ENCODE peak calls at places on chromosomes 2 and 18, in seven cellular contexts. O is upper lobe of left lung, X is HL-60, U is HCT116, K is sigmoid colon, I is K562, J is GM23338. W is an unnamed sample.
A peak's percentile ranks its signal among the peaks of the same experiment; 100 is the strongest.

GRCh38 chr2:25481381-25482310 is 139.9 kb upstream of the DNMT3A start:
- DNase-seq in J (no peak), K (no peak), X (no peak), U (no peak), I (no peak), O (no peak), W (no peak)

GRCh38 chr2:101991731-101992145 is at the start of gene IL1R2:
- DNase-seq in X (peak; percentile 57), K (no peak), J (no peak), I (no peak), U (no peak), O (peak; percentile 80), W (peak; percentile 50)

GRCh38 chr2:4670331-4670730 is 967.0 kb downstream of the DCDC2C start:
- DNase-seq in X (no peak), O (no peak), U (no peak), K (no peak), I (no peak), J (no peak), W (no peak)

GRCh38 chr2:87401726-87402345 is 346.1 kb upstream of the PLGLB2 start:
- DNase-seq in U (no peak), O (no peak), J (no peak), I (no peak), K (peak; percentile 60), X (no peak), W (no peak)

GRCh38 chr2:121052023-121052422 is 233.0 kb downstream of the TFCP2L1 start:
- DNase-seq in J (no peak), O (no peak), U (no peak), X (no peak), K (no peak), I (no peak), W (no peak)

GRCh38 chr2:56185582-56186046 is 1.8 kb downstream of the CCDC85A start:
- DNase-seq in I (no peak), K (no peak), X (no peak), O (peak; percentile 47), J (peak; percentile 79), U (no peak), W (peak; percentile 20)

GRCh38 chr2:208406474-208407451 is at the start of gene PTH2R:
- DNase-seq in K (no peak), O (no peak), J (peak; percentile 71), U (no peak), I (peak; percentile 24), X (no peak), W (no peak)

GRCh38 chr2:163191372-163191771 is 352.8 kb upstream of the KCNH7 start:
- DNase-seq in K (no peak), J (peak; percentile 69), I (peak; percentile 8), O (no peak), U (peak; percentile 21), X (no peak), W (no peak)

GRCh38 chr2:44286884-44287638 is 11.8 kb downstream of the SLC3A1 start:
- DNase-seq in I (no peak), O (no peak), J (no peak), X (no peak), U (no peak), K (no peak), W (peak; percentile 47)

GRCh38 chr18:9987355-9987754 is 73.5 kb downstream of the VAPA start:
- DNase-seq in U (no peak), I (no peak), J (no peak), K (no peak), X (no peak), O (no peak), W (no peak)

GRCh38 chr2:112277591-112278220 is 2.3 kb downstream of the ZC3H6 start:
- DNase-seq in K (no peak), X (no peak), O (no peak), U (no peak), J (no peak), I (no peak), W (no peak)

GRCh38 chr2:12251749-12252148 is 465.0 kb upstream of the TRIB2 start:
- DNase-seq in O (no peak), J (no peak), X (no peak), U (no peak), K (no peak), I (no peak), W (no peak)

GRCh38 chr2:241218131-241219029 is 29.9 kb downstream of the ANO7 start:
- DNase-seq in K (no peak), U (no peak), X (no peak), J (peak; percentile 84), O (peak; percentile 57), I (peak; percentile 75), W (no peak)
- TF ChIP-seq CTCF in K (no peak), U (peak; percentile 10), X (no peak), J (peak; percentile 45), O (peak; percentile 5), I (no peak), W (no peak)

DNA sequence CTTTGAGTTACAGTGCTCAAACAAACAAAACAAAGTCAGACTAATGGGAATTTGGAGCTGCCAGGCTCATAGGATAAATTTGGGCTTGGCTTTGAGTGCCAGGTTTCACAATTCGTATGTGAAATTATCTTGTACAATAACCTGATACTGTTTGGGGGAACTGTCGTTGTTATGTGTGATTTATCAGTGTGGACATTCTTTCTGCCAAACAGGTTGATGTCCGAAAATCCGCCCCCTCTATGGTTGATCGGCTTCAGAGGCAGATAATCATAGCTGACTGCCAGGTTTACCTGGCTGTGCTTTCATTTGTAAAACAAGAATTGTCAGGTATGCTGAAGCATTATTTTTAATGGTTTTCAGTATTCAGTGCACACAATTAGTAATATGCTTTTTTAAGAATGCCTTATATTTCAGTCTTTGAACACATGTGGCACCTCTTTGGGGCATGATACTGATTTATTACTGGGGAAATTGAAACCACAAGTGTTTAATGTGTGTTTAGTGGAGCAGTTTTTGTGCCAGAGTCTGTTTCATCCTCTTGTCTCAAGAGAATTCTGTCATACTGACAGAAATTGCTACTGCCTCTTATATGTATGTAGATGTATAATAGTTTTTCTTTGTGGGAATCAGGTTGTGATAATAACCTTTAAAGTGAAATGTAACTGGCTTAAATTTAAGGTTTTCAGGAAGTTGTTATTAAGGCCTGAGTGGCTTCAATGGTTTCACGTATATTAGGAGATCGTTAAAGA is 54.6 kb downstream of the TTC39C start:
- DNase-seq in O (no peak), J (no peak), X (no peak), U (no peak), I (no peak), K (no peak), W (no peak)
- H3K27ac ChIP-seq in O (no peak overlapping the region), J (no peak overlapping the region), X (no peak overlapping the region), U (no peak overlapping the region), I (no peak overlapping the region), K (no peak overlapping the region), W (no peak overlapping the region)

GRCh38 chr18:14965553-14965952 is 217.6 kb downstream of the ANKRD30B start:
- DNase-seq in I (no peak), U (no peak), K (no peak), O (no peak), J (no peak), X (no peak), W (no peak)
- TF ChIP-seq POLR2AphosphoS5 in I (no peak), U (no peak), K (no peak), O (no peak), J (no peak), X (no peak), W (no peak)

GRCh38 chr18:32674491-32674890 is 98.3 kb downstream of the KLHL14 start:
- DNase-seq in I (no peak), U (no peak), K (no peak), X (no peak), J (peak; percentile 32), O (no peak), W (no peak)

GRCh38 chr18:32670727-32671126 is 102.1 kb downstream of the KLHL14 start:
- DNase-seq in I (no peak), X (no peak), O (no peak), U (no peak), J (no peak), K (no peak), W (no peak)

GRCh38 chr18:32669549-32670165 is 103.2 kb downstream of the KLHL14 start:
- DNase-seq in U (no peak), X (no peak), J (peak; percentile 61), I (no peak), K (no peak), O (no peak), W (no peak)
- TF ChIP-seq CTCF in U (peak; percentile 46), X (no peak), J (peak; percentile 72), I (no peak), K (no peak), O (no peak), W (no peak)

DNA sequence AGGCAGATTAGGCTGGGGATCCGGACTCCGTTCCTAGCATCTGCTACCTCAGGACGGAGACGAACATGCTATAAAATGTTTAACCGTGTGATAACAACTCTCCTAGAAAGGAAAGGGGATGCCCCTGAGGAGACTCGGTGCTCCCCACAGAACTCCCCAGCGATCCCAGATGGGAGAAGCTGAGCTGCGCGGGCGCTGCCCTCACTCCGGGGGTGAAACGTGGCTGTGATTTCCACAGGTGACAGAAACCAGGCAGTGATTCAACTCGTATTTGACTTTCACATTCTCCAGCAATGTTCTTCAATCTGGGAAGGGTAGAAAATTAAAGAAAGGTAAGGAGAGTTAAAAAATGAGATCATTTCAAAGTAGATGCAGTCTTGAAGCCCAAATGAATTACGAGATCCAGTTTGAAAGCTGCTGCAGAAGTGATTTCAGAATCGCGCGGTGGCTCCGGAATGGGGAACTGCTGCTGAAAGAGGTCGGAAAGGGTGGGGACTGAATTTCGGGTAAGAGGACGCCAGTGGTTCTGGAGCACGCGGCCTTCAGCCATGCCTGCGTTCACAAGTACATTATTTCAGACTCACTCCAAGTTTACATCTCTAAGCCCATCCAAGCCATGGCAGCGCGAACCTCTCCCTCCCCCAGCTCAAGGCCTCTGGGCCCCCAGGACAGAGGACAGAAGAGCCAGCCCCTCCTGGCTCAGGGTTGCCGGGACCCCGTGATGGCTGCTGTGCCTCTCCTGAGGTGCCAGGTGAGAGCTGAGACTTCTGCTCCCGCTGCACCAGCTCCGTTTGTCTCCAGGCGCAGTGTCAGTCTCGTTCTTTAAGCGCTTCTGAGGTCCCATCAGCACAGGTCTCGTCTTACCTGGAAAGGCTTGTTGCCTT is 39.5 kb downstream of the ADNP2 start:
- DNase-seq in U (no peak), I (no peak), X (peak; percentile 44), O (peak; percentile 38), J (no peak), K (no peak), W (peak; percentile 20)
- H3K27ac ChIP-seq in U (no peak overlapping the region), I (no peak overlapping the region), X (no peak overlapping the region), O (no peak overlapping the region), J (no peak overlapping the region), K (no peak overlapping the region), W (peak overlapping the region; percentile 70)

DNA sequence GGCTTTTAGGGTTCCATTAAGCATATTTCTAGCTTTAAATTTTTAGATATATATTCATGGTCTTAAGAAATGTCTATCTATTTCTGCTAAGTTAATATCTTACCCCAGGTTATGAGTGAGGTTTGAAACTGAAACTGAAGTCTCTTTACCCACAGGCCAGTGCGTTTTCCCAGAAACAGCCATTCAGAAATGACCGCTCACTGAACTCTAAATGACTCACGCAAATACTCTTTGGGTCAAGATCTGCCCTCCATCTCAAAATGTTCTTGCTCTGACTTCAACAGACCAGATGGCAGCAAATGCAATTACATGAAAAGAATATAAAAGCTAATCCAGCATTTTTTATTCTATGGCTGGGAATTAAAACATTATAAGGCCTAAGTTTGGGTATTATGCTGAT is 315.2 kb downstream of the TDRD15 start:
- DNase-seq in I (no peak), U (no peak), O (no peak), X (no peak), K (no peak), J (no peak), W (no peak)
- TF ChIP-seq POLR2AphosphoS5 in I (no peak), U (no peak), O (no peak), X (no peak), K (no peak), J (no peak), W (no peak)

GRCh38 chr2:53767405-53768232 is at the start of gene CHAC2:
- DNase-seq in X (peak; percentile 63), J (peak; percentile 91), K (peak; percentile 89), O (peak; percentile 89), I (peak; percentile 84), U (peak; percentile 68), W (peak; percentile 76)
- TF ChIP-seq CTCF in X (no peak), J (no peak), K (peak; percentile 52), O (peak; percentile 52), I (no peak), U (peak; percentile 29), W (peak; percentile 32)

W was measured in prostate gland.